ENCODE peak calls at places on chromosomes 13 and 19, in nine cellular contexts. E is brain microvascular endothelial cell, M is fibroblast of pulmonary artery, J is A549, Q is neural crest cell, W is stomach, N is ovary, G is neural progenitor cell, V is activated B cell treated with CpG ODN at 0.5 μM for 24 hours. T is an unnamed sample.

GRCh38 chr13:42377640-42378382 is 105.9 kb downstream of the AKAP11 start:
- DNase-seq in Q (no peak), J (no peak), V (no peak), W (no peak), G (no peak), E (peak), M (peak), N (no peak), T (peak)

GRCh38 chr13:79541426-79542049 is 60.6 kb downstream of the NDFIP2 start:
- DNase-seq in M (peak), G (peak), E (peak), W (no peak), N (no peak), V (no peak), Q (no peak), J (peak), T (no peak)

GRCh38 chr13:85431720-85432119 is 367.5 kb downstream of the SLITRK6 start:
- DNase-seq in E (no peak), G (no peak), V (no peak), Q (no peak), M (no peak), J (no peak), W (no peak), N (no peak), T (no peak)

GRCh38 chr13:104796581-104796980 is 1730.4 kb upstream of the SLC10A2 start:
- DNase-seq in J (no peak), V (no peak), M (no peak), N (no peak), G (no peak), W (no peak), E (no peak), Q (no peak), T (no peak)

GRCh38 chr13:72565893-72566292 is 161.5 kb downstream of the MZT1 start:
- DNase-seq in N (no peak), Q (no peak), V (no peak), W (no peak), E (peak), G (peak), M (peak), J (no peak), T (no peak)

GRCh38 chr19:49593233-49594113 is 2.5 kb downstream of the PRR12 start:
- DNase-seq in N (peak), E (peak), W (peak), G (peak), M (peak), J (peak), V (peak), Q (peak), T (peak)

GRCh38 chr13:100673831-100674362 is 698 bp downstream of the TMTC4 start:
- DNase-seq in V (no peak), N (peak), M (peak), W (peak), E (peak), G (no peak), Q (no peak), J (peak), T (peak)

GRCh38 chr19:13530720-13531119 is 24.4 kb upstream of the CACNA1A start:
- DNase-seq in V (no peak), E (no peak), N (no peak), M (no peak), W (no peak), J (no peak), G (no peak), Q (no peak), T (no peak)

GRCh38 chr13:111031531-111031961 is 83.6 kb upstream of the ARHGEF7 start:
- DNase-seq in J (no peak), V (no peak), W (no peak), G (no peak), E (peak), Q (no peak), M (no peak), N (no peak), T (peak)

GRCh38 chr19:45645068-45645630 is 6.0 kb upstream of the EML2 start:
- DNase-seq in J (no peak), E (no peak), Q (no peak), G (no peak), V (peak), M (no peak), N (no peak), W (no peak), T (no peak)

GRCh38 chr19:42216653-42217521 is 590 bp downstream of the DEDD2 start:
- DNase-seq in Q (peak), N (peak), E (peak), W (peak), G (peak), V (no peak), M (peak), J (peak), T (peak)

GRCh38 chr19:49596954-49597702 is 6.1 kb downstream of the PRR12 start:
- DNase-seq in N (no peak), E (no peak), Q (no peak), W (no peak), J (no peak), G (no peak), M (no peak), V (no peak), T (no peak)

GRCh38 chr19:15684828-15685227 is 11.9 kb downstream of the CYP4F12 start:
- DNase-seq in W (no peak), J (no peak), V (no peak), G (no peak), E (no peak), M (no peak), Q (no peak), N (no peak), T (peak)

GRCh38 chr13:77305276-77305675 is 21.6 kb downstream of the MYCBP2 start:
- DNase-seq in G (no peak), W (no peak), E (no peak), N (no peak), J (no peak), Q (no peak), V (no peak), M (peak), T (no peak)

GRCh38 chr13:63307239-63307638 is 1891.6 kb upstream of the PCDH20 start:
- DNase-seq in W (no peak), J (no peak), Q (no peak), M (no peak), V (no peak), N (no peak), E (no peak), G (no peak), T (no peak)
- TF ChIP-seq CTCF in W (no peak), J (no peak), Q (no peak), M (no peak), V (no peak), N (no peak), E (no peak), G (no peak), T (no peak)

GRCh38 chr19:40348125-40348913 is at the start of the genes C19orf47 and PLD3:
- DNase-seq in J (peak), M (peak), E (peak), Q (peak), G (peak), N (peak), V (peak), W (peak), T (peak)
- TF ChIP-seq CTCF in J (no peak), M (no peak), E (no peak), Q (no peak), G (no peak), N (no peak), V (no peak), W (no peak), T (no peak)

DNA sequence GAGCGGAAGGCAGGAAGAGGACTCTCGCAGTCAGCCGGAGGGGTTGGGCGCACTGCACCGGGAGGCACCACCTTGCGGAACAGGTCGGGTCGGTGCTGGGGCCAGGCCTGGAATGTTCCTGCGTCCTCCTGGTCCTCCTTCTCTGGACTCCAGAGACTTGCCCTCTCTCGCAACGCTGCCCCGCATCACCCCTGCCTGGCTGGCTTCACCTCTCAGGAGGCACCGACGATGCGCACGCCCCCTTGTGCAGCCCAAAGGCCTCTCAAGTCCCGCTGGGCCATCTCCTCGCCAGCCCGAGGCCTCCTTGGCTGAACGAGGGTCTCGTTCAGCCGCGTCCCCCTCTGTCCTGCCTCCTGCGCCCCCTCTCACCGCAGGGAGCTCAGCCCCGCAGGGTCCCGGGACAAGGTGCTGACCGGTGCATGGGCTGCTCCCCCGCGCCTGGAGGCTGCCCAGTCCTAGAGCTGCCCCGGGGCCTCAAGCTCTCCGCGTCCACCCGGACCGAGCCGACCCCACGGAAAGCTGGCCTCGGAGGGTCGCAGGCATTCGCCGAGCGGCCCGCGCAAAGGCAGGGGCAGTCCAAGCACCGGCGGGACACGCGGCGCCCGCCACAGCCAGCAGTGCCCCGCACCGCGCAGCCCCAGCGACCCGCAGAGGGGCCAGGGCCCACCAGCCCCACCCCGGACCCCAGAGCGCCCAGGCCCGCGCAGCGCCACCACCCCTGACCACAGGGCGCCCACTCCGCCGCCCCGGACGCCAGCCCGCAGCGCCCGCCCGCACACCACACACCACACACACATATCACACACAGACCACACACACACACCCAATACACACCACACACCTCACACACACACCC is 133.8 kb downstream of the CRYL1 start:
- DNase-seq in Q (no peak), W (no peak), M (no peak), G (peak), J (peak), E (no peak), N (no peak), V (no peak), T (peak)
- TF ChIP-seq CTCF in Q (no peak), W (no peak), M (no peak), G (no peak), J (no peak), E (no peak), N (no peak), V (no peak), T (no peak)

DNA sequence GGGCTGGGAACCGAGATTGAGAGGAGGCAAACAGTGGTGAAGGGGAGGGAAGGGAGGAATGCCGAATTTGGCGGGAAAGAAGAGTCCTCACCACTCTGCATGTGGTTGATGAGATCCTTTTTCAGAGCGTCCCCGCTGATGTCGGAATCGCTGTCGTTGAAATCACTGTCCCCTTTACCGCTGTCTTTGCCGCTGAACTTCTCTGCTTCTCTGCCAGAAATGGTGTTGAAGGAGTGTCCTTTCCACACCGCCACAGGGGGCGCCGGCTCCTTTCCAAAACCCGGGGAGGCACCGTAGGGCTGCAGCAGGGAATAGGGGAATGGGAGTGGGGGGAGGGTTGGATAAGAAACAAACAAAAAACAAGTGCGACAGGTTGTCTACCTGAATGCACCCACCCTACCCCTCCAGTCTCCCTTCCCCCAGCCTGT is 3.1 kb downstream of the PCDH8 start:
- DNase-seq in E (no peak), M (no peak), N (no peak), W (no peak), G (peak), V (no peak), J (no peak), Q (peak), T (no peak)
- TF ChIP-seq CTCF in E (peak), M (no peak), N (no peak), W (no peak), G (peak), V (no peak), J (no peak), Q (peak), T (no peak)

GRCh38 chr13:88979465-88980180 is 1308.5 kb downstream of the SLITRK5 start:
- DNase-seq in W (no peak), M (peak), N (no peak), Q (no peak), E (no peak), G (no peak), J (no peak), V (no peak), T (no peak)
- TF ChIP-seq CTCF in W (no peak), M (no peak), N (no peak), Q (no peak), E (peak), G (no peak), J (no peak), V (no peak), T (no peak)

DNA sequence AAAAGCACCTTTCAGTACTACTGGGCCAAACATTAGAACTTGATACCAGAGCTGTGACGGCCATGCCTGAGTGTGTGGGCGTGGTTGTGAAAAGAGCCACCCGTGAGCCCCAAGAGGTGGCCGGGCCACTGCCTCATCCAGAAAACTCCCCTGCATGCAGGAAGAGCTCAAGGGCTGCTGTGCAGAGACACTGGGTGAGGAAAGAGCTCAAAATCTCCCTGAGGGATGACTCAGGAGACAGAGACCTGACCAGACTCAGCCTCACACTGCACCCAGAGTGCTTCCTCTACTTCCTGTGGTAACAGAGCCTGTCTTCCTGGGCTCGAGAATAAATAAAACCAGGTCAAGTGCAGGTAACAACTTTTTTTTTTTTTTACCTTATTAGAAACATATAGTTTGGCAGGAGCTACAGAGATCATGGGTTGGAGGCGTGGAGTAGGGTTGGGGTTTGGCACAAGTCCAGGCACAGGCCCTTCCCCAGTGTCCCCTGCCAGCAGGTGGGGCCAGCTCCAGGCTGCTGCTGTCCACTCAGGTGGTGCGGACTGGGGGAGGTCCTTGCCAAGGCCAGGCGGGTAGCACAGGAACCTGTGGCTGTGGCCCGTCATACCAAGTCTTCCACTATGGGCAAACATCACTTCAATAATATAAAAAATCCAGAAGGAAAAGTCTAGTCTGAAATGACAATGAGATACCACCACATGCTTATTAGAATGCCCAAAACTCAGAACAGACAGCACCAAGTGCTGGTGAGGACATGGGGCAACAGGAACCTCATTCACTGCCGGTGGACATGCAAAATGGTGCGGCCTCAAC is 25.5 kb downstream of the ELL start:
- DNase-seq in G (no peak), J (no peak), Q (no peak), M (peak), W (peak), E (peak), V (no peak), N (no peak), T (peak)
- TF ChIP-seq CTCF in G (no peak), J (no peak), Q (no peak), M (no peak), W (no peak), E (no peak), V (no peak), N (no peak), T (no peak)

T was measured in activated CD8-positive, alpha-beta T cell treated with anti-CD3 and anti-CD28 coated beads for 36 hours.